ENCODE peak calls at places on chromosomes 2 and 18, in four cellular contexts. Z is H54, N is esophagus squamous epithelium, T is K562. O is an unnamed sample.

GRCh38 chr2:75192496-75192895 is 6.8 kb downstream of the TACR1 start:
- DNase-seq in Z (no peak), N (no peak), T (no peak), O (no peak)

GRCh38 chr2:62054916-62055315 is 141.0 kb upstream of the B3GNT2 start:
- DNase-seq in Z (no peak), N (no peak), T (no peak), O (no peak)

GRCh38 chr2:132420776-132421175 is 4.2 kb downstream of the GPR39 start:
- DNase-seq in Z (no peak), N (no peak), T (no peak), O (no peak)

GRCh38 chr2:88638743-88639142 is 11.5 kb upstream of the EIF2AK3 start:
- DNase-seq in Z (no peak), N (no peak), T (no peak), O (no peak)

GRCh38 chr18:8657873-8658521 is 47.4 kb upstream of the MTCL1 start:
- DNase-seq in Z (no peak), N (no peak), T (peak; percentile 31), O (no peak)

GRCh38 chr18:76528477-76529432 is 33.7 kb upstream of the ZNF516 start:
- DNase-seq in Z (no peak), N (no peak), T (no peak), O (peak; percentile 85)

GRCh38 chr2:219574509-219575311 is 2.6 kb downstream of the INHA start:
- DNase-seq in Z (no peak), N (no peak), T (peak; percentile 18), O (no peak)

GRCh38 chr2:38581193-38582147 is 21.3 kb downstream of the HNRNPLL start:
- DNase-seq in Z (no peak), N (peak; percentile 0), T (peak; percentile 48), O (no peak)

GRCh38 chr18:31942301-31942998 is 478 bp downstream of the TRAPPC8 start:
- DNase-seq in Z (peak; percentile 11), N (no peak), T (peak; percentile 31), O (peak; percentile 88)

GRCh38 chr2:96537734-96538486 is 1.4 kb downstream of the ARID5A start:
- DNase-seq in Z (no peak), N (no peak), T (no peak), O (no peak)

GRCh38 chr2:215615829-215616226 is 180.0 kb upstream of the FN1 start:
- DNase-seq in Z (no peak), N (no peak), T (no peak), O (no peak)

GRCh38 chr2:84285056-84285747 is 173.9 kb downstream of the SUCLG1 start:
- DNase-seq in Z (no peak), N (no peak), T (peak; percentile 9), O (no peak)

GRCh38 chr2:109195193-109196045 is 66.4 kb downstream of the SH3RF3 start:
- DNase-seq in Z (no peak), N (no peak), T (no peak), O (peak; percentile 57)

GRCh38 chr2:7020468-7020867 is 103.3 kb downstream of the RNF144A start:
- DNase-seq in Z (no peak), N (no peak), T (no peak), O (no peak)

GRCh38 chr2:197707316-197708213 is 2.4 kb downstream of the MARS2 start:
- DNase-seq in Z (peak; percentile 21), N (no peak), T (no peak), O (no peak)

GRCh38 chr2:168848220-168848619 is 42.0 kb downstream of the SPC25 start:
- DNase-seq in Z (no peak), N (no peak), T (no peak), O (no peak)

GRCh38 chr2:31028415-31028814 is 109.8 kb downstream of the GALNT14 start:
- DNase-seq in Z (no peak), N (no peak), T (no peak), O (no peak)

GRCh38 chr2:240123821-240124650 is 12.1 kb downstream of the COPS9 start:
- DNase-seq in Z (no peak), N (no peak), T (no peak), O (peak; percentile 63)

GRCh38 chr18:24136967-24137373 is 1.9 kb upstream of the CABYR start:
- DNase-seq in Z (no peak), N (no peak), T (no peak), O (no peak)

GRCh38 chr18:24140697-24141096 is 1.8 kb downstream of the CABYR start:
- DNase-seq in Z (no peak), N (no peak), T (no peak), O (no peak)

GRCh38 chr18:24138281-24138883 is 480 bp upstream of the CABYR start:
- DNase-seq in Z (no peak), N (no peak), T (no peak), O (no peak)

GRCh38 chr18:24142376-24142775 is 3.5 kb downstream of the CABYR start:
- DNase-seq in Z (no peak), N (no peak), T (no peak), O (no peak)

DNA sequence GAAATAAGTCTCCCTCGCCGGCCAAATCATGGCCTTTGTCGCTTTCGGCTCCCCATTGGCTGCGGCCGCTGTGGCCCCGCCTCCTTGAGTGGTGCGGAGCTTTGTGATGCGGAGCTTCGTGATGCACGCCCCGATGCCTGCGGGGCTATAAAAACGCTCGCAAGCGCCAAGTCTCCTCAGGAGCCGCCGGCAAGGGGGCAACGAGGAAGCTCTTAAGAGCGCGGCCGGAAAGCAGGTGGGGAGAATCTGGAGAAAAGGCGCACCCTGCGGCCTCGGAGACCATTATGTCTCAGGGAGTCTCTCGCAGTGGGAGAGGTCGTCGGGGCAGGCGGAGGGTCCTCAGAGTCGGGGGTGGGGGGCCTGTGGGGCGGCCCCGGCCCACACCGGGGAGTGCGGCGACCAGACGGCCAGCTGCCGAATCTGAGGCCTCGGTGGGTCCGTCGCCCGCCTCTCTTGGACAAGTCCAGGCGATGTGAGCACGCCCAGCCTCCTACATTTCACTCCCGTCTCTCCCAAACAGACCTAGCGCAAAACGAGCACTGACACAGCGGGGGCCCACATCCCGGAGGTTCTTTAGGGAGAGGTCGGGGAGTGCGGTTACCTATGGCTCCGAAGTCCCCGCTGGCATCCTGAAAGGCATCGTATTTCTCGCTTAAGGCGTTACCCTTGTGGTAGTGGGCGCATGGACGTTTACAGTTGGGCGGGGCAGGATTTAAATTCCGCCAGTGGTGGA is at the start of gene CABYR:
- DNase-seq in Z (peak; percentile 60), N (no peak), T (no peak), O (peak; percentile 94)
- TF ChIP-seq POLR2A in Z (peak; percentile 93), N (peak; percentile 25), T (no peak), O (no peak)

DNA sequence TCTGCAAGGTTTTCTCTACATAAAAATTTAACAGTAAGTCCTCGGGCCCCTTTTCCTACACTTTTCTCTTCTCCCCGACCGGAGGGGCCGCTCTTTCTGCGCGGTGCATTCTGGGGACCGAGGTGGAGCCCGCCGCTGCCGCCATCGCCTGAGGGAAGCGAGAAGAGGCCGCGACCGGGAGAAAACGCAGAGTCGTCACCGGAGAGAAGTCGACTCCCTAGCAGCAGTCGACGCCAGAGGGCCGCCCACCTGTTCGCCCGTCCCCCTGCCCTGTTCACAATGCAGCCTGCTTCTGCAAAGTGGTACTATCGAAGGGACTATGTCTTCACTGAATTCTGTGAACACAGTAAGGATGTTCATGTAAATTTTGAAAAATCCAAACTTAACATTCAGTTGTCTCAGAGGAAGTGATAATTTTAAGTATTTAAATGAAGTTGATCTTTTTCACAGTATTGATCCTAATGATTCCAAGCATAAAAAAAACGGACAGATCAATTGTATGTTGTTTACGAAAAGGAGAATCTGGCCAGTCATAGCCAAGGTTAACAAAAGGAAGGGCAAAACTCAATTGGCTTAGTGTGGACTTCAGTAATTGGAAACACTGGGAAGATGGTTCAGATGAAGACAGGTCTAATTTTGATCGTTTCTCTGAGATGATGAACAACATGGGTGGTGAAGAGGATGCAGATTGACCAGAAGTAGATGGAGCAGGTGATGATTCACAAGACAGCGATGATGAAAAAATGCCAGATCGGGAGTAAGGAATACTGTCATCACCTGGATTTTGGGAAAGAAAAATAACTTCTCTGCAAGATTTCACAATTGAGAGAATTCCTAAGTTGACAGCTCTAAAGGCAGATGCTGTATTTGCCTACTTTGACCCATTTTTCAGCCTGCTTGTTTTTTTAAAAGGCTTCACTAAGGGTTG is 55.8 kb downstream of the ASXL2 start:
- DNase-seq in Z (no peak), N (no peak), T (no peak), O (no peak)
- TF ChIP-seq POLR2A in Z (no peak), N (no peak), T (no peak), O (no peak)

DNA sequence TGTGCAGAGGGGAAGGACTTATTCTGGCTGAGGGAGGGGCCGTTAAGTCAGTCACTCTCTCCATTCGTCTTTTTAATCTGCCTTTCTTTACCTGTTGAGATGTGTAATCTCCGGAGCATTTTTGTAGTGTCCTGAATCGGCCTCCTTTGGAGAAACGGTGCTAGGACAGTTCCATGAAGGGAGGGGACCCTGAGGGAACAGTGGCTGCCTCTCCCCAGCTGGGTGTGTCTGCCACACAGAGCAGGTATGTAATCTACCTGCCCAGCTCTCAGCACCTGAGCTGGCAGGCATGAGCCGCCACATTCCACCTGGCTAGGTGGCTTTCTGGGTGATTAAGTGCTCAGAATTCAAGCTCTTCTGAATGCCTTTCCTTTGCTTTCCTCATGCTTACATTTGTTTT is 131.2 kb downstream of the WDSUB1 start:
- DNase-seq in Z (no peak), N (no peak), T (no peak), O (no peak)
- TF ChIP-seq POLR2A in Z (no peak), N (peak; percentile 15), T (no peak), O (no peak)

GRCh38 chr18:10949655-10950054 is 199.7 kb downstream of the PIEZO2 start:
- DNase-seq in Z (no peak), N (no peak), T (no peak), O (no peak)

GRCh38 chr18:10951631-10952544 is 197.5 kb downstream of the PIEZO2 start:
- DNase-seq in Z (no peak), N (no peak), T (no peak), O (no peak)

GRCh38 chr18:10950080-10950875 is 199.1 kb downstream of the PIEZO2 start:
- DNase-seq in Z (no peak), N (no peak), T (no peak), O (no peak)

GRCh38 chr18:10950876-10951630 is 198.3 kb downstream of the PIEZO2 start:
- DNase-seq in Z (no peak), N (no peak), T (no peak), O (no peak)

GRCh38 chr18:10953672-10954071 is 195.7 kb downstream of the PIEZO2 start:
- DNase-seq in Z (no peak), N (no peak), T (no peak), O (no peak)
- TF ChIP-seq POLR2A in Z (no peak), N (no peak), T (no peak), O (no peak)